ENCODE peak calls at places on chromosomes 16 and 17, in seven cellular contexts. X, Z, J, A, O, B and Q are unnamed samples.
A peak's percentile ranks its signal among the peaks of the same experiment; 100 is the strongest.

GRCh38 chr17:1095093-1095852 is 84.5 kb downstream of the ABR start:
- DNase-seq in X (no peak), Z (no peak), J (no peak), A (no peak), O (no peak), B (no peak), Q (no peak)

GRCh38 chr16:66899945-66900688 is 18.6 kb downstream of the CDH16 start:
- DNase-seq in X (no peak), Z (no peak), J (no peak), A (no peak), O (peak; percentile 79), B (no peak), Q (peak; percentile 87)

GRCh38 chr17:45681706-45682105 is 102.4 kb upstream of the CRHR1 start:
- DNase-seq in X (no peak), Z (no peak), J (no peak), A (no peak), O (no peak), B (no peak), Q (no peak)

GRCh38 chr16:11296706-11297491 is 15.8 kb upstream of the PRM1 start:
- DNase-seq in X (peak; percentile 32), Z (no peak), J (no peak), A (no peak), O (no peak), B (no peak), Q (no peak)

GRCh38 chr17:16150251-16150859 is 65.0 kb downstream of the NCOR1 start:
- DNase-seq in X (no peak), Z (no peak), J (no peak), A (no peak), O (peak; percentile 78), B (no peak), Q (no peak)

GRCh38 chr17:66351053-66351452 is 48.6 kb downstream of the PRKCA start:
- DNase-seq in X (no peak), Z (no peak), J (no peak), A (no peak), O (no peak), B (no peak), Q (peak; percentile 80)

GRCh38 chr16:5916711-5917191 is 819.2 kb upstream of the EEF2KMT start:
- DNase-seq in X (no peak), Z (no peak), J (no peak), A (no peak), O (no peak), B (no peak), Q (peak; percentile 21)

GRCh38 chr17:8488931-8489330 is 53.2 kb downstream of the NDEL1 start:
- DNase-seq in X (no peak), Z (no peak), J (no peak), A (peak; percentile 56), O (peak; percentile 96), B (no peak), Q (no peak)

GRCh38 chr17:6539871-6540270 is 16.5 kb downstream of the PITPNM3 start:
- DNase-seq in X (no peak), Z (no peak), J (no peak), A (no peak), O (no peak), B (no peak), Q (no peak)

GRCh38 chr16:87392823-87393679 is 915 bp downstream of the MAP1LC3B start:
- DNase-seq in X (peak; percentile 57), Z (no peak), J (peak; percentile 51), A (no peak), O (peak; percentile 70), B (peak; percentile 22), Q (peak; percentile 42)

GRCh38 chr17:2030779-2031163 is 818 bp downstream of the DPH1 start:
- DNase-seq in X (no peak), Z (no peak), J (no peak), A (no peak), O (no peak), B (no peak), Q (peak; percentile 62)

GRCh38 chr16:89326721-89327120 is 109.2 kb downstream of the ZNF778 start:
- DNase-seq in X (no peak), Z (no peak), J (no peak), A (no peak), O (no peak), B (no peak), Q (no peak)

GRCh38 chr16:29815032-29815721 is 775 bp upstream of the PAGR1 start:
- DNase-seq in X (peak; percentile 70), Z (no peak), J (no peak), A (no peak), O (peak; percentile 51), B (peak; percentile 56), Q (no peak)

GRCh38 chr17:57868775-57869598 is 19.1 kb upstream of the MRPS23 start:
- DNase-seq in X (no peak), Z (no peak), J (no peak), A (no peak), O (no peak), B (no peak), Q (no peak)

GRCh38 chr16:56871172-56871593 is 6.2 kb downstream of the SLC12A3 start:
- DNase-seq in X (no peak), Z (no peak), J (no peak), A (no peak), O (peak; percentile 75), B (no peak), Q (peak; percentile 10)

GRCh38 chr17:81091134-81091530 is 56.2 kb downstream of the BAIAP2 start:
- DNase-seq in X (no peak), Z (no peak), J (no peak), A (no peak), O (no peak), B (no peak), Q (no peak)

GRCh38 chr17:40622509-40622928 is 25.1 kb downstream of the SMARCE1 start:
- DNase-seq in X (peak; percentile 69), Z (no peak), J (peak; percentile 61), A (no peak), O (no peak), B (no peak), Q (peak; percentile 3)

GRCh38 chr17:74704536-74704935 is 8.2 kb downstream of the CD300LF start:
- DNase-seq in X (no peak), Z (no peak), J (no peak), A (no peak), O (no peak), B (no peak), Q (no peak)

GRCh38 chr16:2205967-2206313 is 686 bp downstream of the MLST8 start:
- DNase-seq in X (no peak), Z (no peak), J (no peak), A (no peak), O (no peak), B (no peak), Q (peak; percentile 23)

GRCh38 chr16:47019563-47019962 is 46.1 kb upstream of the DNAJA2 start:
- DNase-seq in X (no peak), Z (no peak), J (no peak), A (no peak), O (peak; percentile 30), B (no peak), Q (no peak)

GRCh38 chr17:19372439-19372838 is 5.9 kb upstream of the MAPK7 start:
- DNase-seq in X (no peak), Z (no peak), J (no peak), A (no peak), O (no peak), B (no peak), Q (no peak)

GRCh38 chr17:64008830-64009229 is 10.7 kb downstream of the PRR29 start:
- DNase-seq in X (no peak), Z (no peak), J (no peak), A (no peak), O (no peak), B (no peak), Q (no peak)

GRCh38 chr16:57810197-57811024 is 8.1 kb upstream of the KIFC3 start:
- DNase-seq in X (peak; percentile 89), Z (peak; percentile 59), J (peak; percentile 85), A (no peak), O (peak; percentile 95), B (peak; percentile 52), Q (peak; percentile 94)

GRCh38 chr16:50839920-50840729 is 98.2 kb downstream of the CYLD start:
- DNase-seq in X (no peak), Z (no peak), J (no peak), A (no peak), O (no peak), B (no peak), Q (no peak)

GRCh38 chr16:88558457-88559442 is 11.5 kb upstream of the ZC3H18 start:
- DNase-seq in X (peak; percentile 46), Z (no peak), J (no peak), A (peak; percentile 3), O (peak; percentile 68), B (no peak), Q (peak; percentile 81)

GRCh38 chr17:61399131-61400057 is at the start of gene TBX2:
- DNase-seq in X (no peak), Z (no peak), J (no peak), A (peak; percentile 89), O (peak; percentile 88), B (no peak), Q (peak; percentile 56)

GRCh38 chr17:9230346-9230745 is 209.0 kb downstream of the NTN1 start:
- DNase-seq in X (no peak), Z (no peak), J (no peak), A (no peak), O (peak; percentile 36), B (no peak), Q (no peak)

GRCh38 chr17:81510798-81511549 is 1.6 kb downstream of the ACTG1 start:
- DNase-seq in X (peak; percentile 71), Z (no peak), J (peak; percentile 70), A (no peak), O (peak; percentile 59), B (peak; percentile 23), Q (no peak)

GRCh38 chr17:45009676-45010467 is 41.6 kb downstream of the DCAKD start:
- DNase-seq in X (no peak), Z (no peak), J (no peak), A (no peak), O (no peak), B (no peak), Q (no peak)

GRCh38 chr17:58121925-58122324 is 26.3 kb upstream of the OR4D1 start:
- DNase-seq in X (peak; percentile 58), Z (peak; percentile 23), J (peak; percentile 58), A (peak; percentile 1), O (peak; percentile 70), B (peak; percentile 24), Q (peak; percentile 10)